ENCODE peak calls at places on chromosome 14, in eight cellular contexts. N is CD4-positive, CD25-positive, alpha-beta regulatory T cell; Y is MG63; L is pancreas; C is skeletal muscle cell; H is dorsolateral prefrontal cortex; M is lower leg skin; P is A549. T is an unnamed sample.

GRCh38 chr14:22887990-22888378 is 5.0 kb downstream of the REM2 start:
- DNase-seq in N (peak), Y (no peak), L (no peak), C (no peak), H (no peak), M (no peak), P (no peak), T (no peak)

GRCh38 chr14:36513451-36514277 is 6.4 kb downstream of the NKX2-1 start:
- DNase-seq in N (no peak), Y (no peak), L (no peak), C (no peak), H (no peak), M (no peak), P (no peak), T (no peak)

GRCh38 chr14:73368621-73369020 is 89.7 kb downstream of the NUMB start:
- DNase-seq in N (no peak), Y (no peak), L (no peak), C (no peak), H (no peak), M (no peak), P (no peak), T (no peak)

GRCh38 chr14:59588136-59588535 is 11.5 kb upstream of the CCDC175 start:
- DNase-seq in N (no peak), Y (no peak), L (no peak), C (no peak), H (no peak), M (no peak), P (no peak), T (no peak)

GRCh38 chr14:76844223-76844622 is 18.0 kb downstream of the LRRC74A start:
- DNase-seq in N (peak), Y (peak), L (peak), C (no peak), H (no peak), M (peak), P (peak), T (peak)

GRCh38 chr14:102209224-102209966 is 69.7 kb downstream of the WDR20 start:
- DNase-seq in N (no peak), Y (no peak), L (no peak), C (no peak), H (peak), M (no peak), P (peak), T (peak)

GRCh38 chr14:23078692-23079116 is 16.2 kb downstream of the ACIN1 start:
- DNase-seq in N (no peak), Y (peak), L (no peak), C (peak), H (no peak), M (peak), P (peak), T (peak)

GRCh38 chr14:58942516-58942915 is 246.0 kb upstream of the DAAM1 start:
- DNase-seq in N (no peak), Y (no peak), L (no peak), C (no peak), H (no peak), M (no peak), P (no peak), T (no peak)

GRCh38 chr14:24372701-24373416 is 4.9 kb downstream of the NFATC4 start:
- DNase-seq in N (no peak), Y (peak), L (no peak), C (no peak), H (no peak), M (no peak), P (no peak), T (no peak)

GRCh38 chr14:63853831-63854293 is 1.1 kb downstream of the SYNE2 start:
- DNase-seq in N (peak), Y (peak), L (peak), C (no peak), H (no peak), M (peak), P (peak), T (peak)

GRCh38 chr14:50792634-50793068 is 38.3 kb downstream of the NIN start:
- DNase-seq in N (no peak), Y (no peak), L (no peak), C (no peak), H (peak), M (no peak), P (no peak), T (no peak)

GRCh38 chr14:106679776-106680175 is 1153.4 kb downstream of the TMEM121 start:
- DNase-seq in N (no peak), Y (no peak), L (no peak), C (no peak), H (no peak), M (no peak), P (no peak), T (no peak)

GRCh38 chr14:76828339-76829015 is 2.3 kb downstream of the LRRC74A start:
- DNase-seq in N (no peak), Y (no peak), L (peak), C (no peak), H (no peak), M (no peak), P (no peak), T (no peak)

GRCh38 chr14:50083467-50084337 is 32.7 kb downstream of the VCPKMT start:
- DNase-seq in N (peak), Y (peak), L (no peak), C (no peak), H (peak), M (no peak), P (no peak), T (no peak)

GRCh38 chr14:91484744-91485143 is 25.4 kb downstream of the PPP4R3A start:
- DNase-seq in N (no peak), Y (no peak), L (no peak), C (no peak), H (no peak), M (no peak), P (no peak), T (no peak)

GRCh38 chr14:68458840-68459469 is 333.9 kb downstream of the ZFP36L1 start:
- DNase-seq in N (no peak), Y (peak), L (peak), C (peak), H (no peak), M (no peak), P (peak), T (no peak)

GRCh38 chr14:103519043-103519836 is 3.4 kb downstream of the CKB start:
- DNase-seq in N (no peak), Y (no peak), L (no peak), C (no peak), H (no peak), M (no peak), P (no peak), T (no peak)

GRCh38 chr14:29426083-29426482 is 501.6 kb downstream of the PRKD1 start:
- DNase-seq in N (no peak), Y (no peak), L (no peak), C (no peak), H (no peak), M (no peak), P (no peak), T (no peak)
- H3K4me3 ChIP-seq in N (no peak), Y (no peak), L (no peak), C (no peak), H (no peak), M (no peak), P (no peak), T (no peak)

GRCh38 chr14:21505009-21505553 is 6.1 kb downstream of the METTL3 start:
- DNase-seq in N (peak), Y (no peak), L (no peak), C (no peak), H (no peak), M (no peak), P (no peak), T (no peak)
- H3K4me3 ChIP-seq in N (peak), Y (no peak), L (no peak), C (no peak), H (no peak), M (no peak), P (no peak), T (no peak)

GRCh38 chr14:72054929-72055328 is 122.7 kb downstream of the RGS6 start:
- DNase-seq in N (peak), Y (no peak), L (no peak), C (no peak), H (no peak), M (no peak), P (no peak), T (no peak)
- H3K4me3 ChIP-seq in N (no peak), Y (no peak), L (no peak), C (no peak), H (no peak), M (no peak), P (no peak), T (no peak)

DNA sequence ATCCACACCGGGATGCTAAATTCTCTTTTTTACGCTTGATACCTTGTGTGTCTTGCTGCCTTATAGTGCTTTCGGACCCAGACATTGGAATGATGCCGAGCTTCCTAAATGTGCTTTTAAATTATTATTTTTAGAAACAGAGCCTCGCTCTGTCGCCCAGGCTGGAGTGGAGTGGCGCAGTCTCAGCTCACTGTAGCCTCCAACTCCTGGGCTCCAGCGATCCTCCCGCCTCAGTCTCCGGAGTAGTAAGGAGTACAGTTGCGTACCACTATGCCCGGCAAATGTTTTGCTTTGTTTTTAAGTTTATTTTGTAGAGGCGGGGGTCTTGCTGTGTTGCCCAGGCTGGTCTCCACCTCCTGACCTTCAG is 489 bp upstream of the EML5 start:
- DNase-seq in N (no peak), Y (no peak), L (no peak), C (no peak), H (no peak), M (no peak), P (no peak), T (peak)
- H3K4me3 ChIP-seq in N (peak), Y (peak), L (peak), C (peak), H (peak), M (peak), P (peak), T (peak)

T was measured in testis.